ENCODE peak calls at places on chromosomes 16 and 17, in six cellular contexts. K, Y, G, W, M and C are unnamed samples.
A peak's percentile ranks its signal among the peaks of the same experiment; 100 is the strongest.

GRCh38 chr16:16151315-16151714 is 72.0 kb downstream of the ABCC6 start:
- DNase-seq in M (no peak), W (no peak), K (no peak), Y (no peak), G (peak; percentile 46), C (no peak)

GRCh38 chr17:75846701-75847594 is 2.7 kb upstream of the UNC13D start:
- DNase-seq in K (no peak), G (no peak), Y (no peak), W (no peak), M (no peak), C (no peak)

GRCh38 chr16:24174504-24174903 is 81.6 kb upstream of the CACNG3 start:
- DNase-seq in M (no peak), W (no peak), G (no peak), K (no peak), Y (no peak), C (no peak)

GRCh38 chr17:57215317-57215716 is 41.0 kb upstream of the MSI2 start:
- DNase-seq in G (no peak), K (no peak), W (no peak), Y (no peak), M (no peak), C (no peak)

GRCh38 chr17:57604771-57605733 is 140.0 kb downstream of the CCDC182 start:
- DNase-seq in M (no peak), G (peak; percentile 71), K (no peak), Y (no peak), W (no peak), C (peak; percentile 89)

GRCh38 chr16:56424791-56425438 is 430 bp downstream of the AMFR start:
- DNase-seq in W (peak; percentile 72), G (peak; percentile 48), M (no peak), Y (peak; percentile 21), K (peak; percentile 61), C (peak; percentile 77)

GRCh38 chr17:16593356-16594102 is 24.5 kb upstream of the ZNF287 start:
- DNase-seq in W (no peak), K (no peak), M (no peak), G (no peak), Y (no peak), C (no peak)

GRCh38 chr17:51640108-51640622 is 379.8 kb downstream of the UTP18 start:
- DNase-seq in W (peak; percentile 58), M (no peak), K (peak; percentile 81), G (no peak), Y (peak; percentile 84), C (peak; percentile 27)

GRCh38 chr17:12813680-12814079 is 24.4 kb downstream of the ARHGAP44 start:
- DNase-seq in Y (no peak), G (no peak), M (no peak), W (no peak), K (no peak), C (no peak)

GRCh38 chr16:1909661-1910231 is 8.5 kb downstream of the HS3ST6 start:
- DNase-seq in M (no peak), Y (no peak), K (no peak), G (no peak), W (peak; percentile 41), C (peak; percentile 81)

GRCh38 chr17:27495460-27495859 is 39.2 kb downstream of the KSR1 start:
- DNase-seq in K (no peak), W (no peak), Y (no peak), M (no peak), G (no peak), C (no peak)

GRCh38 chr16:21156767-21157467 is 1.6 kb upstream of the LDAF1 start:
- DNase-seq in W (peak; percentile 73), M (no peak), Y (peak; percentile 69), K (peak; percentile 89), G (peak; percentile 90), C (peak; percentile 85)

GRCh38 chr17:72613411-72614292 is 478.8 kb downstream of the SLC39A11 start:
- DNase-seq in G (peak; percentile 36), K (no peak), M (no peak), Y (peak; percentile 80), W (no peak), C (no peak)

GRCh38 chr17:69358688-69359596 is 32.0 kb upstream of the ABCA5 start:
- DNase-seq in W (peak; percentile 66), M (no peak), K (peak; percentile 92), G (no peak), Y (no peak), C (peak; percentile 36)

GRCh38 chr17:81302324-81302723 is 7.2 kb upstream of the SLC38A10 start:
- DNase-seq in M (no peak), G (no peak), Y (no peak), K (no peak), W (no peak), C (no peak)

GRCh38 chr17:58534331-58534730 is 19.9 kb upstream of the MTMR4 start:
- DNase-seq in Y (no peak), K (no peak), G (no peak), M (no peak), W (peak; percentile 35), C (no peak)

GRCh38 chr16:86772231-86772510 is 193.8 kb downstream of the FOXL1 start:
- DNase-seq in Y (no peak), K (no peak), W (no peak), G (no peak), M (no peak), C (no peak)

GRCh38 chr16:67339453-67339852 is 12.8 kb downstream of the LRRC36 start:
- DNase-seq in Y (no peak), M (no peak), W (no peak), K (no peak), G (peak; percentile 11), C (no peak)

GRCh38 chr17:37212184-37212583 is 163.6 kb upstream of the C17orf78 start:
- DNase-seq in M (no peak), K (no peak), W (no peak), G (no peak), Y (no peak), C (no peak)

GRCh38 chr17:28935744-28936460 is 15.4 kb downstream of the PHF12 start:
- DNase-seq in W (no peak), Y (no peak), K (no peak), M (no peak), G (no peak), C (no peak)

GRCh38 chr16:79728048-79728922 is 127.7 kb upstream of the MAF start:
- DNase-seq in G (no peak), Y (no peak), W (no peak), M (no peak), K (peak; percentile 77), C (no peak)

GRCh38 chr17:80259642-80260535 is 763 bp upstream of the RNF213 start:
- DNase-seq in Y (peak; percentile 95), G (peak; percentile 96), K (peak; percentile 80), M (no peak), W (peak; percentile 96), C (peak; percentile 99)

GRCh38 chr16:50671644-50672260 is 9.4 kb downstream of the SNX20 start:
- DNase-seq in Y (no peak), M (no peak), G (peak; percentile 43), K (peak; percentile 62), W (no peak), C (peak; percentile 62)